ENCODE peak calls at places on chromosomes 12 and 14, in six cellular contexts. M is body of pancreas; N is activated CD4-positive, alpha-beta T cell treated with anti-CD3 and anti-CD28 coated beads for 36 hours; F is nucleus accumbens; Q is effector memory CD8-positive, alpha-beta T cell; Y is SW480. W is an unnamed sample.

GRCh38 chr12:107091381-107091780 is 2.0 kb downstream of the CRY1 start:
- DNase-seq in M (peak; percentile 7), N (no peak), F (no peak), Q (no peak), Y (peak; percentile 5), W (peak; percentile 55)

GRCh38 chr12:67534046-67534445 is 114.5 kb upstream of the DYRK2 start:
- DNase-seq in M (no peak), N (no peak), F (no peak), Q (no peak), Y (no peak), W (no peak)

GRCh38 chr12:108939594-108939993 is 59.7 kb downstream of the DAO start:
- DNase-seq in M (no peak), N (peak; percentile 26), F (no peak), Q (no peak), Y (peak; percentile 48), W (peak; percentile 27)

GRCh38 chr14:62159314-62159713 is 397.1 kb downstream of the SNAPC1 start:
- DNase-seq in M (no peak), N (no peak), F (no peak), Q (no peak), Y (no peak), W (no peak)

GRCh38 chr14:89779707-89780106 is 174.8 kb downstream of the EFCAB11 start:
- DNase-seq in M (no peak), N (no peak), F (no peak), Q (no peak), Y (no peak), W (no peak)

GRCh38 chr12:28216016-28216415 is 25.8 kb downstream of the CCDC91 start:
- DNase-seq in M (no peak), N (no peak), F (no peak), Q (no peak), Y (no peak), W (no peak)

GRCh38 chr12:118094039-118094438 is 9.8 kb downstream of the VSIG10 start:
- DNase-seq in M (no peak), N (no peak), F (no peak), Q (no peak), Y (no peak), W (no peak)

GRCh38 chr14:54570651-54571415 is 3.9 kb downstream of the SAMD4A start:
- DNase-seq in M (no peak), N (no peak), F (no peak), Q (no peak), Y (no peak), W (peak; percentile 69)

GRCh38 chr14:101130861-101131260 is 227.3 kb upstream of the RTL1 start:
- DNase-seq in M (no peak), N (no peak), F (no peak), Q (no peak), Y (no peak), W (no peak)

GRCh38 chr12:25578739-25579138 is 25.7 kb upstream of the LMNTD1 start:
- DNase-seq in M (no peak), N (no peak), F (no peak), Q (no peak), Y (no peak), W (no peak)

GRCh38 chr12:60071759-60072191 is 475.9 kb downstream of the SLC16A7 start:
- DNase-seq in M (no peak), N (no peak), F (no peak), Q (no peak), Y (no peak), W (no peak)

GRCh38 chr12:1791104-1791927 is 29.0 kb upstream of the LRTM2 start:
- DNase-seq in M (peak; percentile 84), N (peak; percentile 82), F (peak; percentile 70), Q (peak; percentile 64), Y (peak; percentile 83), W (peak; percentile 59)

GRCh38 chr14:75561013-75561432 is 17.4 kb upstream of the FLVCR2 start:
- DNase-seq in M (peak; percentile 91), N (peak; percentile 71), F (peak; percentile 36), Q (peak; percentile 32), Y (peak; percentile 87), W (peak; percentile 92)

GRCh38 chr14:61545716-61546455 is 149.4 kb upstream of the HIF1A start:
- DNase-seq in M (no peak), N (no peak), F (peak; percentile 60), Q (no peak), Y (no peak), W (no peak)

GRCh38 chr12:95218852-95219171 is 1.2 kb downstream of the VEZT start:
- DNase-seq in M (peak; percentile 47), N (peak; percentile 71), F (peak; percentile 21), Q (no peak), Y (peak; percentile 48), W (no peak)

GRCh38 chr12:113382206-113382605 is 21.5 kb downstream of the SDS start:
- DNase-seq in M (no peak), N (no peak), F (no peak), Q (no peak), Y (no peak), W (no peak)

GRCh38 chr12:54723653-54724256 is 75.6 kb upstream of the DCD start:
- DNase-seq in M (no peak), N (peak; percentile 30), F (no peak), Q (peak; percentile 35), Y (peak; percentile 30), W (no peak)

GRCh38 chr12:62817556-62818271 is 117.2 kb downstream of the PPM1H start:
- DNase-seq in M (no peak), N (no peak), F (peak; percentile 53), Q (no peak), Y (peak; percentile 68), W (no peak)

GRCh38 chr12:31021809-31022492 is 51.7 kb upstream of the DDX11 start:
- DNase-seq in M (no peak), N (no peak), F (no peak), Q (no peak), Y (no peak), W (no peak)

GRCh38 chr12:77118696-77119095 is 53.3 kb upstream of the E2F7 start:
- DNase-seq in M (no peak), N (no peak), F (no peak), Q (no peak), Y (peak; percentile 28), W (no peak)

GRCh38 chr12:68140576-68140975 is 19.0 kb downstream of the IFNG start:
- DNase-seq in M (no peak), N (no peak), F (no peak), Q (no peak), Y (no peak), W (no peak)

GRCh38 chr12:13195848-13196301 is 651 bp upstream of the EMP1 start:
- DNase-seq in M (no peak), N (no peak), F (no peak), Q (no peak), Y (no peak), W (no peak)